ENCODE peak calls at places on chromosomes 5 and 9, in four cellular contexts. S, I, R and U are unnamed samples. For H3K4me1, the result is how much of the 10 kb centered on the place peaks cover.

GRCh38 chr9:11933926-11934325 is 759.3 kb upstream of the TYRP1 start:
- DNase-seq in S (no peak), I (no peak), R (no peak), U (no peak)

GRCh38 chr5:78691073-78691960 is 42.7 kb upstream of the LHFPL2 start:
- DNase-seq in S (no peak), I (no peak), R (no peak), U (no peak)

GRCh38 chr9:4334439-4334838 is 34.6 kb upstream of the GLIS3 start:
- DNase-seq in S (peak), I (peak), R (no peak), U (no peak)

GRCh38 chr5:179607449-179607931 is 16.0 kb downstream of the HNRNPH1 start:
- DNase-seq in S (no peak), I (no peak), R (no peak), U (peak)

GRCh38 chr5:135553688-135554462 is 18.1 kb upstream of the NEUROG1 start:
- DNase-seq in S (peak), I (peak), R (no peak), U (peak)

GRCh38 chr5:32639943-32640342 is 54.6 kb downstream of the SUB1 start:
- DNase-seq in S (peak), I (no peak), R (no peak), U (no peak)

GRCh38 chr9:22395585-22396205 is 50.9 kb upstream of the DMRTA1 start:
- DNase-seq in S (no peak), I (peak), R (no peak), U (no peak)

GRCh38 chr5:102090770-102091169 is 205.3 kb downstream of the SLCO4C1 start:
- DNase-seq in S (peak), I (peak), R (no peak), U (peak)

GRCh38 chr5:75047356-75047755 is 5.0 kb downstream of the GCNT4 start:
- DNase-seq in S (no peak), I (no peak), R (no peak), U (no peak)

GRCh38 chr5:35136386-35136785 is 88.6 kb upstream of the AGXT2 start:
- DNase-seq in S (no peak), I (no peak), R (no peak), U (no peak)

GRCh38 chr9:128781186-128782070 is 5.6 kb upstream of the TBC1D13 start:
- DNase-seq in S (no peak), I (no peak), R (no peak), U (no peak)

GRCh38 chr5:83494666-83495065 is 23.1 kb downstream of the VCAN start:
- DNase-seq in S (no peak), I (no peak), R (no peak), U (no peak)

GRCh38 chr5:151906246-151906645 is 18.4 kb downstream of the GLRA1 start:
- DNase-seq in S (no peak), I (no peak), R (no peak), U (no peak)

GRCh38 chr9:100408541-100409175 is 18.3 kb upstream of the MSANTD3 start:
- DNase-seq in S (no peak), I (no peak), R (no peak), U (no peak)

GRCh38 chr5:124718376-124718775 is 28.1 kb downstream of the ZNF608 start:
- DNase-seq in S (no peak), I (no peak), R (no peak), U (no peak)

GRCh38 chr9:4301971-4302427 is 2.1 kb upstream of the GLIS3 start:
- DNase-seq in S (no peak), I (no peak), R (no peak), U (no peak)

GRCh38 chr9:33748633-33749304 is 46.6 kb upstream of the PRSS3 start:
- DNase-seq in S (no peak), I (no peak), R (no peak), U (no peak)

GRCh38 chr9:90259302-90260246 is 383.1 kb downstream of the DIRAS2 start:
- DNase-seq in S (no peak), I (no peak), R (no peak), U (no peak)

GRCh38 chr5:68057186-68057585 is 158.4 kb upstream of the PIK3R1 start:
- DNase-seq in S (no peak), I (no peak), R (no peak), U (no peak)

GRCh38 chr5:96537386-96537785 is 104.3 kb upstream of the PCSK1 start:
- DNase-seq in S (no peak), I (no peak), R (no peak), U (no peak)

GRCh38 chr5:108560581-108560980 is 178.7 kb upstream of the FBXL17 start:
- DNase-seq in S (no peak), I (no peak), R (no peak), U (no peak)

GRCh38 chr9:115691686-115692085 is 461.9 kb upstream of the PAPPA start:
- DNase-seq in S (no peak), I (no peak), R (no peak), U (no peak)

GRCh38 chr5:10768304-10768899 is 7.4 kb upstream of the DAP start:
- DNase-seq in S (no peak), I (no peak), R (no peak), U (no peak)

GRCh38 chr5:160209917-160210316 is 19.4 kb upstream of the FABP6 start:
- DNase-seq in S (no peak), I (no peak), R (no peak), U (no peak)

GRCh38 chr5:58871648-58872242 is 288.9 kb downstream of the RAB3C start:
- DNase-seq in S (peak), I (peak), R (no peak), U (peak)

GRCh38 chr5:56383761-56384160 is 150.6 kb upstream of the ANKRD55 start:
- DNase-seq in S (no peak), I (no peak), R (no peak), U (peak)

GRCh38 chr9:114905160-114905940 is 25.0 kb downstream of the TNFSF8 start:
- DNase-seq in S (no peak), I (no peak), R (no peak), U (no peak)

GRCh38 chr5:14071433-14071832 is 71.7 kb upstream of the TRIO start:
- DNase-seq in S (no peak), I (no peak), R (no peak), U (no peak)

GRCh38 chr9:137167752-137168574 is 1.9 kb downstream of the LRRC26 start:
- DNase-seq in S (no peak), I (no peak), R (no peak), U (peak)

GRCh38 chr9:136409557-136410455 is 608 bp downstream of the ENTR1 start:
- DNase-seq in S (no peak), I (peak), R (no peak), U (no peak)

GRCh38 chr9:93667627-93668026 is 91.2 kb downstream of the PHF2 start:
- DNase-seq in S (no peak), I (no peak), R (no peak), U (no peak)

GRCh38 chr9:90019596-90019995 is 414.8 kb downstream of the GADD45G start:
- DNase-seq in S (no peak), I (no peak), R (no peak), U (no peak)

GRCh38 chr5:72185717-72186388 is 78.6 kb downstream of the MAP1B start:
- DNase-seq in S (no peak), I (no peak), R (no peak), U (no peak)
- TF ChIP-seq JUND in S (no peak), I (no peak), R (no peak), U (no peak)

GRCh38 chr9:87500491-87500890 is 2.8 kb downstream of the DAPK1 start:
- DNase-seq in S (no peak), I (no peak), R (no peak), U (peak)
- H3K4me1 ChIP-seq in S (under half), I (half or more), R (under half), U (under half)

GRCh38 chr9:132472199-132472598 is 62.2 kb downstream of the CFAP77 start:
- DNase-seq in S (no peak), I (no peak), R (no peak), U (no peak)
- TF ChIP-seq JUND in S (no peak), I (no peak), R (no peak), U (no peak)

GRCh38 chr5:142313693-142314092 is 11.1 kb downstream of the SPRY4 start:
- DNase-seq in S (no peak), I (no peak), R (no peak), U (no peak)

GRCh38 chr5:142313275-142313674 is 11.5 kb downstream of the SPRY4 start:
- DNase-seq in S (no peak), I (no peak), R (no peak), U (no peak)

GRCh38 chr5:142314606-142315005 is 10.2 kb downstream of the SPRY4 start:
- DNase-seq in S (no peak), I (no peak), R (no peak), U (no peak)

GRCh38 chr5:142315231-142315900 is 9.5 kb downstream of the SPRY4 start:
- DNase-seq in S (no peak), I (no peak), R (no peak), U (no peak)

DNA sequence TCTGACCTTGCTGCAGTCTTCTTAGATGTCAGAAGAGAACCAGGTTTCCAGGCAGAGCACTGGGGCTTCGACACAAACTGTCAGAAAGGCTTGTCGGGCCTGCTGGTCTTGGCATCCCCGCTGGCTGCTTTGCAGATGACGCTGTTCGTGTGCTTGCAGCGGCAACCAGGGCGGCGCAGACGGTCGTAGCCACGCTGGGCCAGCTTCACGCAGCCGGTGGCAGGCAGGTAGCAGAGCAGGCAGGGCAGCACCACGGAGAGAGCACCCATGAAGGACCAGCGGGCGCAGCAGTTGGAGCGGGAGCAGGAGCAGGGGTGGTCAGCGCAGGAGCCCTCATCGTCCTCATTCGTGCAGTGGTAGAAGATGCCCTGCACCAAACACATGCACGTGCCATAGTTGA is 10.7 kb downstream of the SPRY4 start:
- DNase-seq in S (no peak), I (no peak), R (no peak), U (no peak)
- H3K4me1 ChIP-seq in S (under half), I (half or more), R (under half), U (under half)

GRCh38 chr9:124272979-124273378 is 15.2 kb downstream of the NEK6 start:
- DNase-seq in S (no peak), I (no peak), R (no peak), U (no peak)

GRCh38 chr9:124272118-124272517 is 14.4 kb downstream of the NEK6 start:
- DNase-seq in S (no peak), I (no peak), R (no peak), U (no peak)

GRCh38 chr9:124273428-124274153 is 15.8 kb downstream of the NEK6 start:
- DNase-seq in S (no peak), I (no peak), R (no peak), U (no peak)

GRCh38 chr9:124274738-124275137 is 17.0 kb downstream of the NEK6 start:
- DNase-seq in S (no peak), I (no peak), R (no peak), U (no peak)

DNA sequence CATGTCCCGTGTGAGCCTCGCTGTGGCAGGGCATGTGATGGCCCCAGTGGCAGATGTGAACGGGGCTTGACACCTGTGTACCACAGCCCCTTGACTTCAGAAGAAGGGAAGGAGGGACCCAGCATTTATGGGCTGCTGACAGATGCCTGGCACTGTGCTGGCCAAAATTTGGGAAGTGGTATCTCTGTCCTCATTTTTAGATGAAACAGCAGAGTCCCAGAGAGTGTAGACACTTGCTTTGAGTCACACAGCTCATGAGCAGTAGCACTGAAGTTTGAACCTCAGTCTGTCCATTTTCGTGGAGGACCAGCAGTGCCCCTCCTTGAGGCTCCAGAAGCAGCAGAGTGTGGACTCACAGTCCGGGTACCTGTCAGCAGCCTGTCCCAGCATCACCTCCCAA is 16.5 kb downstream of the NEK6 start:
- DNase-seq in S (no peak), I (no peak), R (no peak), U (no peak)
- TF ChIP-seq JUND in S (no peak), I (no peak), R (no peak), U (no peak)

DNA sequence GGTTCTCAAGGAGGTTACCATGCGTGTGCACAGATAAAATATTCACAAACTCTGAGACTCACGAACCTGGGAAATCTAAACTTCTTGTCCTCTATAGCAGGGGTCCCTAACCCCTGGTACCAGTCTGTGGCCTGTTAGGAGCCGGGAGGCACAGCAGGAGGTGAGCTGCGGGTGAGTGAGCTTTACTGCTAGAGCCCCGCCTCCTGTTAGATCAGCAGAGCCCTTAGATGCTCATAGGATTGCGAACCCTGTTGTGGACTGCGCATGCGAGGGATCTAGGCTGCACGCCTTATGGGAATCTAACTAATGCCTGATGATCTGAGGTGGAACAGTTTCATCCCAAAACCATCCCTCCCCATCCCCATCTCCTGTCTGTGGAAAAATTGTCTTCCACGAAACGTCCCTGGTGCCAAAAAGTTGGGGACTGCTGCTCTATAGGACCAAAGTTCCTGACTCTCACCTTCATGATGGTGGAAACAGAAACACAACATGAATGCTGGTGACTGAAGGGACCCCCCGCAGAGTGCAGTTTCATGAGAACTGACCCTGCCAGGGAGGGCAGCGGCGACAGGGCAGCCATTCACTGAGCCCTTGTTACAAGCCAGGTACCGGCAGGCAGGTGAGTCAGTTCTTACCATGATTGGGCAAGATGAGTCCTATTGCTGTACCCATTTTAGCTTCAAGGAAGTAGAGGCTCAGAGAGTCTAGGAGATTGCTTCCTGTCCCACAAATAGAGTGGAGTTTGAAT is 181.9 kb downstream of the RGS3 start:
- DNase-seq in S (no peak), I (no peak), R (no peak), U (no peak)
- H3K4me1 ChIP-seq in S (under half), I (half or more), R (under half), U (under half)